ENCODE peak calls at places on chromosomes 13 and 19, in ten cellular contexts. N, I, E, W, J, O, S, Z, M and R are unnamed samples.

GRCh38 chr13:72180253-72180952 is 313.4 kb upstream of the DACH1 start:
- DNase-seq in N (no peak), I (no peak), E (peak), W (no peak), J (no peak), O (no peak), S (no peak), Z (no peak), M (peak), R (peak)

GRCh38 chr19:19444694-19445155 is 39.2 kb downstream of the GATAD2A start:
- DNase-seq in N (peak), I (no peak), E (no peak), W (no peak), J (no peak), O (no peak), S (no peak), Z (no peak), M (no peak), R (peak)

GRCh38 chr13:40334616-40335015 is 331.8 kb downstream of the FOXO1 start:
- DNase-seq in N (no peak), I (no peak), E (no peak), W (no peak), J (no peak), O (no peak), S (no peak), Z (no peak), M (no peak), R (no peak)

GRCh38 chr19:37953576-37954303 is 46.7 kb downstream of the SIPA1L3 start:
- DNase-seq in N (peak), I (peak), E (no peak), W (no peak), J (no peak), O (no peak), S (no peak), Z (no peak), M (peak), R (peak)

GRCh38 chr19:15113245-15114152 is 6.3 kb downstream of the SYDE1 start:
- DNase-seq in N (no peak), I (peak), E (no peak), W (no peak), J (no peak), O (peak), S (no peak), Z (no peak), M (no peak), R (no peak)

GRCh38 chr19:29247051-29247450 is 34.1 kb upstream of the UQCRFS1 start:
- DNase-seq in N (no peak), I (no peak), E (no peak), W (no peak), J (no peak), O (no peak), S (no peak), Z (no peak), M (no peak), R (no peak)

GRCh38 chr13:110108348-110109139 is 198.4 kb downstream of the COL4A1 start:
- DNase-seq in N (peak), I (peak), E (peak), W (peak), J (no peak), O (peak), S (peak), Z (peak), M (peak), R (peak)

GRCh38 chr19:50639121-50640112 is at the start of gene SYT3:
- DNase-seq in N (peak), I (peak), E (peak), W (no peak), J (no peak), O (peak), S (no peak), Z (peak), M (no peak), R (peak)

GRCh38 chr19:45179063-45179847 is 671 bp downstream of the BLOC1S3 start:
- DNase-seq in N (peak), I (peak), E (peak), W (no peak), J (no peak), O (no peak), S (no peak), Z (peak), M (peak), R (peak)

GRCh38 chr19:54390942-54391577 is 24.2 kb upstream of the TTYH1 start:
- DNase-seq in N (peak), I (peak), E (peak), W (peak), J (peak), O (peak), S (no peak), Z (peak), M (peak), R (peak)

GRCh38 chr19:10601999-10602329 is 14.9 kb upstream of the AP1M2 start:
- DNase-seq in N (no peak), I (no peak), E (no peak), W (no peak), J (no peak), O (no peak), S (no peak), Z (no peak), M (no peak), R (no peak)
- H3K4me3 ChIP-seq in N (peak), I (no peak), E (no peak), W (no peak), J (no peak), O (peak), S (no peak), Z (peak), M (no peak), R (no peak)

GRCh38 chr13:103772576-103772975 is 706.4 kb upstream of the SLC10A2 start:
- DNase-seq in N (no peak), I (peak), E (no peak), W (no peak), J (no peak), O (peak), S (no peak), Z (no peak), M (no peak), R (no peak)
- TF ChIP-seq CTCF in N (no peak), I (peak), E (no peak), W (no peak), J (no peak), O (peak), S (no peak), Z (no peak), M (no peak), R (no peak)

DNA sequence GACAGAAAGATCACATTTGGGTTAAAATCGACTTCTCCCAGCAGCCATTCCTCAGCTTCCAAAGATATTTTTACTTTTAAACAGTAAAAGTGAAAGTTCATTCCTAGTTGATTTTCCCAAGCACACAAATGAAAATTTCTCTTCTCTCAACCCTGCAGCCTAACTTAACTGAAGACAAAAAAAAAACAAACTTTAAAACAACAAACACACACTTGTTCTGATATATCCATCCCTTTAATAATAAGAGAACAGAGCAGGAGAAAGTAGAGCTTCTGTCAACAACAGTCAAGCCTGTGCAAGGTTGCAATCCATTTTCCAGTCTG is 72.9 kb downstream of the STK24 start:
- DNase-seq in N (no peak), I (no peak), E (no peak), W (no peak), J (no peak), O (no peak), S (no peak), Z (no peak), M (no peak), R (no peak)
- H3K4me3 ChIP-seq in N (no peak), I (no peak), E (no peak), W (no peak), J (no peak), O (no peak), S (no peak), Z (no peak), M (no peak), R (no peak)

GRCh38 chr13:99386911-99387788 is 80.0 kb upstream of the GPR183 start:
- DNase-seq in N (peak), I (peak), E (peak), W (peak), J (no peak), O (peak), S (no peak), Z (no peak), M (peak), R (peak)
- TF ChIP-seq CTCF in N (peak), I (peak), E (peak), W (peak), J (peak), O (peak), S (peak), Z (peak), M (peak), R (peak)